ENCODE peak calls at places on chromosomes 5 and 9, in seven cellular contexts. A, S, F, J, U, D and M are unnamed samples.

GRCh38 chr5:149940077-149940574 is 4.5 kb downstream of the PDE6A start:
- DNase-seq in A (no peak), S (no peak), F (no peak), J (no peak), U (no peak), D (no peak), M (no peak)

GRCh38 chr5:125338804-125339203 is 592.4 kb upstream of the ZNF608 start:
- DNase-seq in A (no peak), S (no peak), F (no peak), J (no peak), U (no peak), D (no peak), M (no peak)

GRCh38 chr5:179765400-179765799 is 28.4 kb upstream of the LTC4S start:
- DNase-seq in A (peak), S (no peak), F (no peak), J (no peak), U (peak), D (no peak), M (no peak)

GRCh38 chr5:176673651-176674583 is 26.6 kb downstream of the TSPAN17 start:
- DNase-seq in A (no peak), S (no peak), F (no peak), J (no peak), U (no peak), D (no peak), M (no peak)

GRCh38 chr5:14265574-14265973 is 122.4 kb downstream of the TRIO start:
- DNase-seq in A (peak), S (no peak), F (peak), J (no peak), U (no peak), D (no peak), M (no peak)

GRCh38 chr5:81128416-81128815 is 104.7 kb upstream of the CKMT2 start:
- DNase-seq in A (no peak), S (no peak), F (no peak), J (no peak), U (no peak), D (no peak), M (no peak)

GRCh38 chr5:56327810-56328209 is 94.7 kb upstream of the ANKRD55 start:
- DNase-seq in A (no peak), S (peak), F (no peak), J (no peak), U (no peak), D (no peak), M (peak)

GRCh38 chr5:11037080-11037479 is 276.0 kb upstream of the DAP start:
- DNase-seq in A (no peak), S (no peak), F (no peak), J (no peak), U (no peak), D (no peak), M (no peak)

GRCh38 chr5:24535646-24536045 is 109.1 kb downstream of the CDH10 start:
- DNase-seq in A (no peak), S (no peak), F (peak), J (no peak), U (no peak), D (no peak), M (no peak)

GRCh38 chr9:117184173-117184572 is 230.7 kb downstream of the ASTN2 start:
- DNase-seq in A (no peak), S (no peak), F (peak), J (peak), U (no peak), D (no peak), M (no peak)

GRCh38 chr5:170491479-170491878 is 12.3 kb upstream of the KCNIP1 start:
- DNase-seq in A (peak), S (no peak), F (no peak), J (no peak), U (peak), D (no peak), M (no peak)

GRCh38 chr5:132662925-132663770 is 5.2 kb downstream of the IL13 start:
- DNase-seq in A (no peak), S (peak), F (no peak), J (no peak), U (no peak), D (no peak), M (no peak)

GRCh38 chr9:118896356-118897000 is 472.8 kb downstream of the BRINP1 start:
- DNase-seq in A (no peak), S (no peak), F (peak), J (peak), U (no peak), D (no peak), M (no peak)

GRCh38 chr5:83374547-83374946 is 97.0 kb upstream of the VCAN start:
- DNase-seq in A (no peak), S (no peak), F (no peak), J (no peak), U (peak), D (no peak), M (no peak)

GRCh38 chr5:54626407-54626806 is 108.8 kb downstream of the SNX18 start:
- DNase-seq in A (no peak), S (no peak), F (no peak), J (no peak), U (no peak), D (no peak), M (no peak)

GRCh38 chr9:128554155-128554862 is 1.9 kb downstream of the SPTAN1 start:
- DNase-seq in A (peak), S (no peak), F (no peak), J (no peak), U (peak), D (no peak), M (peak)